ENCODE peak calls at places on chromosomes 6 and 20, in five cellular contexts. P is H9, T is mesenchymal stem cell, V is IMR-90, Y is neuronal stem cell. M is an unnamed sample.
A peak's percentile ranks its signal among the peaks of the same experiment; 100 is the strongest.

GRCh38 chr6:88843040-88843439 is 120.4 kb downstream of the RNGTT start:
- DNase-seq in P (no peak), T (no peak), Y (no peak), V (peak; percentile 85), M (no peak)

GRCh38 chr6:54493138-54493537 is 184.9 kb downstream of the TINAG start:
- DNase-seq in P (no peak), V (peak; percentile 86), T (peak; percentile 40), Y (no peak), M (peak; percentile 82)

GRCh38 chr6:42197574-42198362 is 3.0 kb upstream of the GUCA1B start:
- DNase-seq in T (peak; percentile 94), P (no peak), V (peak; percentile 90), Y (no peak), M (no peak)

GRCh38 chr6:128463942-128464341 is 56.5 kb downstream of the PTPRK start:
- DNase-seq in V (peak; percentile 29), T (no peak), P (no peak), Y (no peak), M (no peak)

GRCh38 chr6:149271348-149272340 is 45.9 kb upstream of the TAB2 start:
- DNase-seq in Y (no peak), T (peak; percentile 35), V (no peak), P (no peak), M (peak; percentile 18)

GRCh38 chr6:142927904-142928303 is 17.1 kb downstream of the HIVEP2 start:
- DNase-seq in V (peak; percentile 12), Y (no peak), P (no peak), T (peak; percentile 34), M (no peak)

GRCh38 chr6:657743-658142 is 843 bp upstream of the HUS1B start:
- DNase-seq in V (no peak), Y (no peak), T (no peak), P (no peak), M (no peak)

GRCh38 chr6:136959471-136959891 is 37.4 kb downstream of the SLC35D3 start:
- DNase-seq in V (no peak), Y (no peak), T (no peak), P (peak; percentile 79), M (peak; percentile 84)

GRCh38 chr6:121548146-121548545 is 112.7 kb downstream of the GJA1 start:
- DNase-seq in Y (no peak), T (no peak), V (no peak), P (no peak), M (no peak)

GRCh38 chr6:138007014-138007472 is 100.2 kb downstream of the PERP start:
- DNase-seq in V (peak; percentile 33), Y (peak; percentile 23), T (peak; percentile 28), P (peak; percentile 65), M (peak; percentile 78)

GRCh38 chr6:135234492-135234780 is 53.3 kb downstream of the MYB start:
- DNase-seq in V (no peak), Y (no peak), P (no peak), T (no peak), M (no peak)

GRCh38 chr6:88891135-88891845 is 72.1 kb downstream of the RNGTT start:
- DNase-seq in Y (no peak), V (peak; percentile 20), P (no peak), T (no peak), M (no peak)

GRCh38 chr6:41887355-41887754 is 7.8 kb downstream of the USP49 start:
- DNase-seq in V (no peak), Y (peak; percentile 48), T (no peak), P (no peak), M (peak; percentile 57)

GRCh38 chr20:44990425-44990824 is 24.1 kb downstream of the STK4 start:
- DNase-seq in P (no peak), T (peak; percentile 18), V (no peak), Y (no peak), M (no peak)

DNA sequence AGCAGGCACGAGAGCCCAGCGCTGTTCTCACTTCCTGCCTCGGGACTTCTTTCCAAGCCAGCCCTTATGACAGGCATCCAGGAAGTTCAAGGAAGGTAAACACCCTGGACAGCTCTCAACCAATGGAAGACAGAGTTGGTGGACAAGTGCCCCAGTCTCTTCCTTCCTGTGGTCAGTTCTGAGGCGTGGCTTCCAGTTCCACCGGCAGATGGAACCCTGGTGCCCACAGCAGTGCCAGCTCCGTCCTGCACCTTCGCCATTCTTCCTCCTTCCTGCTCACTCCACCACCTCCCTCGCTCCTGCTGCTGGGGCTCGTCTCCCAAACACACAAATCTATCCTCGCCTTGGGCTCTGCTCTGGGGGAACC is 162.8 kb downstream of the GRM4 start:
- DNase-seq in V (peak; percentile 1), P (peak; percentile 34), Y (no peak), T (peak; percentile 6), M (no peak)
- H3K4me2 ChIP-seq in V (no peak overlapping the region), P (no peak overlapping the region), Y (no peak overlapping the region), T (no peak overlapping the region), M (no peak overlapping the region)

DNA sequence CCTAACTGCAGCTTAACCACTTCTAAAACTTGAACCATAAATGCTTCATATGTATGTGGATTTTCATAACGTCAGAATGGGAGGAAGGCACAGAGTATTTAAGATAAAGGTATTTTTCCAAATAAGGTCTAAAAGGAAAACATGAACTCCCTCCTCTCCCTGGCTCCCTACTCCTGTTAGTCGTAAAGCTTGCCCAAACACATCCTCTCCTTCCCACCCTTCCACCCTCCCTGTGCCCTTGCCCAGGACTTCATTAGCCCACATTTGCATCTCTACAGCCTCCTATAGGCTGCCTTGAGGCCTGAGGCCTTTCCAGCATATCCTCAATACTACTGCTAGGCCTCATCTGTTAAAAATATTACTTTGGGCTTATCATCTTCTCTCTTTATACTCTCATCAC is 17.1 kb upstream of the SMIM13 start:
- DNase-seq in T (no peak), P (peak; percentile 52), Y (no peak), V (no peak), M (no peak)
- H3K18ac ChIP-seq in T (no peak overlapping the region), P (no peak overlapping the region), Y (no peak overlapping the region), V (no peak overlapping the region), M (no peak overlapping the region)

GRCh38 chr6:113649276-113649675 is 207.9 kb upstream of the MARCKS start:
- DNase-seq in V (no peak), Y (no peak), P (no peak), T (no peak), M (no peak)

GRCh38 chr6:113650610-113650979 is 206.6 kb upstream of the MARCKS start:
- DNase-seq in P (no peak), Y (no peak), T (no peak), V (no peak), M (no peak)

GRCh38 chr6:113648698-113649097 is 208.4 kb upstream of the MARCKS start:
- DNase-seq in Y (no peak), T (no peak), P (no peak), V (no peak), M (no peak)

GRCh38 chr6:113651120-113651519 is 206.0 kb upstream of the MARCKS start:
- DNase-seq in Y (no peak), P (no peak), V (no peak), T (no peak), M (no peak)

DNA sequence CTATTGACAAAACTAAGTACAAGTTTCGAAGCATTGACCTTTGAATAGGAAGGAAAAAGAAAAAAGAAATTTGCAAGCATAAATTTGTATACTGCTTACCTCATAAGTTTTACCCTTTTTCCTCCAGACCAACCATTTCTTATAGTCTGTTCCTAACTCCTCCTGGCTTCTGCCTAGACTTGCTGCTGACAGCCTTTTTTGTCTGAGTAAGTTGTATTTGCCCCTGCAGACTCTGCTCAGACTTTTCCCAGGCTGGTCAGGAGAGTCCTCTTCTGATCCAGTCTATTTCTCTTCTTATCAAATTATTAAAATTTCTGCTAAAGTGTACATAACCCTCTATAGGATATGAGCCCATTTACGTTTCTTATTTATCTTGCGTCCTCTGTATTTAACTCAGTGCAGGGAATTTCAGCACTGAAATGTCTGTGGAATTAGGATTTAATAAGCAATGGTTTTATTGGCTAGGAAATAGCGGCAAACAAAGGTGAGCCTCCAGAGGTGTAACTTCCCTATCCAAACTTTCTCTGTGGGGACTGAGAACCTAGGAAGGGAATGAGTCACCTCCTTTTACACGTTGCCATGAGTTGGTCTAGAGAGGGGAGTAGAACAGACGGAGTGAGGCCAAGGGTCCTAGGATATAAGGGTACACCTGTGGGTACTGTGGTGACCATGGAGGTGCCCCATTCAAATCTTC is 207.1 kb upstream of the MARCKS start:
- DNase-seq in Y (no peak), T (no peak), P (no peak), V (no peak), M (no peak)
- H3K4me2 ChIP-seq in Y (no peak overlapping the region), T (no peak overlapping the region), P (no peak overlapping the region), V (no peak overlapping the region), M (no peak overlapping the region)

DNA sequence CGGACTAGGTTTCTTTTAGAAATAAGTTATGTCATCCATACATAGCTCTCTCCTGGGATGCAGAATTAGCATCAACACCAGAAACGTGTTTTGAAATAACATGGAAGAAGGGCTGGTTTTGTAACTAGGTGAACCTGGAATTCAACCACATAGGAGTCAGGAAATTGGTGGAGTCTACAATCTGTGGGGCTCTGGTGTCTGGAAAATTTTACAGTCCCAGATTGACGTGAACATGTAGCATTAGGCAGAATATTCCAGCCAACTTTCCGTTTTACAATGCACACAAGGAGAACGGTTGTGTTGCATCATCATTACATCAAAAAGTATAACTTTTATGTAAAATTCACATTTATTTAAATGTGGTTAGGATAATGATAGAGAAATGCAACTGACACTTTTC is 1.9 kb downstream of the KCNQ5 start:
- DNase-seq in T (peak; percentile 5), V (no peak), Y (no peak), P (no peak), M (no peak)
- H3K18ac ChIP-seq in T (no peak overlapping the region), V (no peak overlapping the region), Y (no peak overlapping the region), P (no peak overlapping the region), M (no peak overlapping the region)

M was measured in mesendoderm.